ENCODE peak calls at places on chromosome 3, in four cellular contexts. M is GM23338, Y is lung, D is lower lobe of right lung. S is an unnamed sample. For H3K4me1, the result is how much of the 10 kb centered on the place peaks cover.

GRCh38 chr3:126746395-126747177 is 42.5 kb downstream of the CHCHD6 start:
- DNase-seq in M (no peak), D (peak), Y (peak), S (no peak)

GRCh38 chr3:56799251-56799882 is 2.4 kb downstream of the ARHGEF3 start:
- DNase-seq in D (no peak), M (peak), Y (no peak), S (no peak)

GRCh38 chr3:194632211-194632982 is 822 bp downstream of the TMEM44 start:
- DNase-seq in M (no peak), D (peak), Y (no peak), S (no peak)

GRCh38 chr3:4063916-4064592 is 239.1 kb upstream of the SETMAR start:
- DNase-seq in D (no peak), M (no peak), Y (no peak), S (no peak)

GRCh38 chr3:130839815-130840214 is 54.1 kb upstream of the ATP2C1 start:
- DNase-seq in Y (no peak), D (no peak), M (peak), S (no peak)

GRCh38 chr3:111999924-112000835 is 1.5 kb downstream of the TAGLN3 start:
- DNase-seq in M (peak), D (no peak), Y (no peak), S (no peak)

GRCh38 chr3:75951941-75952340 is 166.6 kb upstream of the ZNF717 start:
- DNase-seq in Y (no peak), D (no peak), M (no peak), S (no peak)

GRCh38 chr3:8561365-8561764 is 59.7 kb downstream of the LMCD1 start:
- DNase-seq in D (no peak), M (no peak), Y (no peak), S (no peak)

GRCh38 chr3:165770781-165771180 is 66.4 kb downstream of the BCHE start:
- DNase-seq in M (no peak), Y (no peak), D (no peak), S (no peak)

DNA sequence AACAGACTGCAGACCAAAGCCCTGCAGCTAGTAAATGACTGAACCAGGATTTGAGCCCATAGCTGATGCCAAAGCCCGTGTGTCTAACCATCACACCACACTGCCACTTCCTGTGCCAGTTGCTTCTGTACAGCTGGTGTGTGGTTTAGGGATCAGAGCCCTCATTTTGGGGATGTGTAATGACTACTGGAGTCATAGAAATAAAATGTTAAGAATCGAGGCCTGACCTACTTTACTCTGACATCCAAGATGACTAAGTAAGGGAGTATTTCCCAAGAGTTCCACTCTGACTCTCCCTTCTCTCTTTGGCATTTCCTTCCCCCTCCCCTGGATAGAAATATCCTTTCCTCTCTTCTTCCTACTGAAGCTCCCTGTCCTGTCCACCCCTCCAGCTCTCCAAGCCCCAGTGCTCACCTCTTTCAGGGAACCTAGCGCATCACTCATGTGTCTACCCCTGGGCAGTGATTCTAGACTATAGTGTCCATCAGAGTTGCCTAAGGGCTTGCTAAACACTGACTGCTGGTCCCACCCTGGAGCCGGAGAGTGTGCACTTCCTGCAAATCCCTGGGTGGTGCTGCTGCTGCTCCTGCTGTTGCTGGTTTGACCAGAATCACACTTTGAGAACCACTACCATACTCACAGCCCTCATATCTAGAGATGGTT is 53.8 kb downstream of the MGLL start:
- DNase-seq in M (no peak), D (no peak), Y (no peak), S (no peak)
- TF ChIP-seq CTCF in M (no peak), D (no peak), Y (no peak), S (no peak)

GRCh38 chr3:14373753-14374376 is 28.5 kb upstream of the SLC6A6 start:
- DNase-seq in D (no peak), Y (no peak), M (no peak), S (no peak)
- H3K4me1 ChIP-seq in D (half or more), Y (under half), M (under half), S (under half)

DNA sequence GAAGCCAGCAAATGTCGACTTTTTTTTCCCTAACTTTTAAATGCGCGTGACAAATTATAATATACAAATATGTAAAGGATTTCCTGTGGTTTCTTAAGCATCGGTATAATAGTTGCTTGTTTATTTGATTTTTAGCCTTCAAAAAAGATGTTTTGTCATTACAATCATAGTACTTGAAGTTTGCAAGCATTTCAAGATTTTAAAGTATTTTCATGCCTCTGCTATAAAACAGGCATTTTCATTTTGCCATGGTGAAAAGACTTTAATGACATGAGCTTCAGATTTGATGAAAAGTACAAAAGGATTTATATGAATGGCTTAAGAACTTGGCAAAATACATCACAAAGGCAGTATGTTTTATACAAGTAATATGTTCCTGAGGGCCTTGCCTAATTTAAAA is 9.4 kb upstream of the P2RY12 start:
- DNase-seq in D (no peak), M (no peak), Y (no peak), S (no peak)
- H3K27ac ChIP-seq in D (no peak), M (peak), Y (no peak), S (no peak)

GRCh38 chr3:107753494-107753893 is 230.7 kb downstream of the BBX start:
- DNase-seq in M (peak), Y (no peak), D (no peak), S (no peak)

GRCh38 chr3:107753988-107754387 is 231.2 kb downstream of the BBX start:
- DNase-seq in D (no peak), M (no peak), Y (no peak), S (no peak)

GRCh38 chr3:107757140-107757539 is 234.4 kb downstream of the BBX start:
- DNase-seq in Y (no peak), D (no peak), M (no peak), S (no peak)

GRCh38 chr3:107756649-107757048 is 233.9 kb downstream of the BBX start:
- DNase-seq in D (no peak), Y (no peak), M (no peak), S (no peak)

GRCh38 chr3:107752202-107752990 is 229.6 kb downstream of the BBX start:
- DNase-seq in D (no peak), Y (no peak), M (peak), S (no peak)
- TF ChIP-seq CTCF in D (peak), Y (no peak), M (peak), S (no peak)

GRCh38 chr3:191268737-191269136 is 60.5 kb upstream of the CCDC50 start:
- DNase-seq in D (no peak), Y (no peak), M (no peak), S (no peak)
- H3K4me1 ChIP-seq in D (under half), Y (under half), M (under half), S (under half)

DNA sequence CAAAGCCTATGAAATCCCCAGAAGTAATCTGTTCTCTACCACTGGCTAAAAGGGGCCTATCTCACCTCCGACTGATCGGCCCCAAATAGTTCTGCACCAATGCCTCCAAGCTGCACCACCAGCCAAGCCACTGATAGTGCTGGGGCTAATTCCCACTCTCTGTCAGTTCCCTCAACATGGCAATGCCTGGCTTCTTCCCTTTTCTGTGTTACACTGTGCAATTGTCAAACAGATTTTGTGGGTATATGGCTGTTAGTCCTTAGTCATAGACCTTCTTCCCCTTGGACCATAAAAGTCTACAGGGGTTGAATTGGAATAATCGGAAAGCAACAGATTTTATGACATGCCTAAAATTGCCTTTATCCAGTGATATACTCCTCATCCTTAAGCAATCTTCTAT is 9.3 kb upstream of the UBE2E2 start:
- DNase-seq in Y (no peak), D (no peak), M (no peak), S (no peak)
- H3K27ac ChIP-seq in Y (no peak), D (no peak), M (no peak), S (no peak)

S was measured in thoracic aorta.